ENCODE peak calls at places on chromosomes 6 and 20, in ten cellular contexts. One of them, this sample, is unnamed.

GRCh38 chr6:167703781-167704180 is 122.9 kb upstream of the AFDN start:
- DNase-seq in AG04450: no peak
- DNase-seq in fibroblast of lung: no peak
- DNase-seq in ovary: no peak
- DNase-seq in foreskin fibroblast: no peak
- DNase-seq in brain microvascular endothelial cell: no peak
- DNase-seq in upper lobe of left lung: no peak
- DNase-seq in astrocyte of the cerebellum: no peak
- DNase-seq in epithelial cell of esophagus: no peak
- DNase-seq in stomach: no peak
- DNase-seq in this sample: no peak

GRCh38 chr6:108549741-108550140 is 11.0 kb upstream of the FOXO3 start:
- DNase-seq in AG04450: no peak
- DNase-seq in fibroblast of lung: no peak
- DNase-seq in ovary: no peak
- DNase-seq in foreskin fibroblast: no peak
- DNase-seq in brain microvascular endothelial cell: peak
- DNase-seq in upper lobe of left lung: no peak
- DNase-seq in astrocyte of the cerebellum: no peak
- DNase-seq in epithelial cell of esophagus: no peak
- DNase-seq in stomach: no peak
- DNase-seq in this sample: no peak

GRCh38 chr6:26286168-26286854 is 78.7 kb upstream of the BTN3A2 start:
- DNase-seq in AG04450: no peak
- DNase-seq in fibroblast of lung: peak
- DNase-seq in ovary: peak
- DNase-seq in foreskin fibroblast: no peak
- DNase-seq in brain microvascular endothelial cell: peak
- DNase-seq in upper lobe of left lung: peak
- DNase-seq in astrocyte of the cerebellum: peak
- DNase-seq in epithelial cell of esophagus: peak
- DNase-seq in stomach: peak
- DNase-seq in this sample: no peak

GRCh38 chr6:43021270-43022047 is at the start of gene RRP36:
- DNase-seq in AG04450: no peak
- DNase-seq in fibroblast of lung: peak
- DNase-seq in ovary: peak
- DNase-seq in foreskin fibroblast: peak
- DNase-seq in brain microvascular endothelial cell: peak
- DNase-seq in upper lobe of left lung: peak
- DNase-seq in astrocyte of the cerebellum: no peak
- DNase-seq in epithelial cell of esophagus: peak
- DNase-seq in stomach: peak
- DNase-seq in this sample: peak

GRCh38 chr20:57528148-57528547 is 3.2 kb upstream of the CTCFL start:
- DNase-seq in AG04450: no peak
- DNase-seq in fibroblast of lung: no peak
- DNase-seq in ovary: no peak
- DNase-seq in foreskin fibroblast: no peak
- DNase-seq in brain microvascular endothelial cell: no peak
- DNase-seq in upper lobe of left lung: no peak
- DNase-seq in astrocyte of the cerebellum: no peak
- DNase-seq in epithelial cell of esophagus: no peak
- DNase-seq in stomach: no peak
- DNase-seq in this sample: no peak

GRCh38 chr6:163309491-163310026 is 105.0 kb upstream of the QKI start:
- DNase-seq in AG04450: no peak
- DNase-seq in fibroblast of lung: peak
- DNase-seq in ovary: no peak
- DNase-seq in foreskin fibroblast: no peak
- DNase-seq in brain microvascular endothelial cell: no peak
- DNase-seq in upper lobe of left lung: no peak
- DNase-seq in astrocyte of the cerebellum: no peak
- DNase-seq in epithelial cell of esophagus: peak
- DNase-seq in stomach: no peak
- DNase-seq in this sample: no peak

GRCh38 chr6:46648869-46649488 is 3.6 kb downstream of the CYP39A1 start:
- DNase-seq in AG04450: no peak
- DNase-seq in fibroblast of lung: no peak
- DNase-seq in ovary: no peak
- DNase-seq in foreskin fibroblast: peak
- DNase-seq in brain microvascular endothelial cell: no peak
- DNase-seq in upper lobe of left lung: no peak
- DNase-seq in astrocyte of the cerebellum: no peak
- DNase-seq in epithelial cell of esophagus: peak
- DNase-seq in stomach: no peak
- DNase-seq in this sample: no peak

GRCh38 chr6:45486739-45487138 is 109.0 kb upstream of the SUPT3H start:
- DNase-seq in AG04450: no peak
- DNase-seq in fibroblast of lung: no peak
- DNase-seq in ovary: no peak
- DNase-seq in foreskin fibroblast: no peak
- DNase-seq in brain microvascular endothelial cell: no peak
- DNase-seq in upper lobe of left lung: no peak
- DNase-seq in astrocyte of the cerebellum: no peak
- DNase-seq in epithelial cell of esophagus: no peak
- DNase-seq in stomach: no peak
- DNase-seq in this sample: no peak

GRCh38 chr6:88785478-88785877 is 177.9 kb downstream of the RNGTT start:
- DNase-seq in AG04450: no peak
- DNase-seq in fibroblast of lung: peak
- DNase-seq in ovary: no peak
- DNase-seq in foreskin fibroblast: no peak
- DNase-seq in brain microvascular endothelial cell: no peak
- DNase-seq in upper lobe of left lung: no peak
- DNase-seq in astrocyte of the cerebellum: no peak
- DNase-seq in epithelial cell of esophagus: no peak
- DNase-seq in stomach: no peak
- DNase-seq in this sample: no peak

GRCh38 chr6:140462495-140463311 is 1088.3 kb upstream of the CITED2 start:
- DNase-seq in AG04450: no peak
- DNase-seq in fibroblast of lung: peak
- DNase-seq in ovary: no peak
- DNase-seq in foreskin fibroblast: peak
- DNase-seq in brain microvascular endothelial cell: no peak
- DNase-seq in upper lobe of left lung: no peak
- DNase-seq in astrocyte of the cerebellum: no peak
- DNase-seq in epithelial cell of esophagus: peak
- DNase-seq in stomach: no peak
- DNase-seq in this sample: no peak

GRCh38 chr6:3410385-3411360 is 46.2 kb downstream of the SLC22A23 start:
- DNase-seq in AG04450: peak
- DNase-seq in fibroblast of lung: peak
- DNase-seq in ovary: no peak
- DNase-seq in foreskin fibroblast: peak
- DNase-seq in brain microvascular endothelial cell: peak
- DNase-seq in upper lobe of left lung: no peak
- DNase-seq in astrocyte of the cerebellum: peak
- DNase-seq in epithelial cell of esophagus: peak
- DNase-seq in stomach: peak
- DNase-seq in this sample: peak

GRCh38 chr6:26031595-26032386 is 55.4 kb upstream of the HFE start:
- DNase-seq in AG04450: peak
- DNase-seq in fibroblast of lung: peak
- DNase-seq in ovary: peak
- DNase-seq in foreskin fibroblast: peak
- DNase-seq in brain microvascular endothelial cell: peak
- DNase-seq in upper lobe of left lung: peak
- DNase-seq in astrocyte of the cerebellum: peak
- DNase-seq in epithelial cell of esophagus: peak
- DNase-seq in stomach: peak
- DNase-seq in this sample: peak

GRCh38 chr20:3383878-3384495 is 23.5 kb downstream of the DNAAF9 start:
- DNase-seq in AG04450: no peak
- DNase-seq in fibroblast of lung: no peak
- DNase-seq in ovary: no peak
- DNase-seq in foreskin fibroblast: no peak
- DNase-seq in brain microvascular endothelial cell: no peak
- DNase-seq in upper lobe of left lung: no peak
- DNase-seq in astrocyte of the cerebellum: no peak
- DNase-seq in epithelial cell of esophagus: no peak
- DNase-seq in stomach: no peak
- DNase-seq in this sample: no peak

GRCh38 chr20:7375905-7376304 is 564.4 kb downstream of the HAO1 start:
- DNase-seq in AG04450: no peak
- DNase-seq in fibroblast of lung: no peak
- DNase-seq in ovary: no peak
- DNase-seq in foreskin fibroblast: no peak
- DNase-seq in brain microvascular endothelial cell: no peak
- DNase-seq in upper lobe of left lung: no peak
- DNase-seq in astrocyte of the cerebellum: no peak
- DNase-seq in epithelial cell of esophagus: peak
- DNase-seq in stomach: no peak
- DNase-seq in this sample: no peak

GRCh38 chr20:21182832-21183563 is 57.1 kb downstream of the KIZ start:
- DNase-seq in AG04450: peak
- DNase-seq in fibroblast of lung: peak
- DNase-seq in ovary: no peak
- DNase-seq in foreskin fibroblast: peak
- DNase-seq in brain microvascular endothelial cell: peak
- DNase-seq in upper lobe of left lung: no peak
- DNase-seq in astrocyte of the cerebellum: peak
- DNase-seq in epithelial cell of esophagus: peak
- DNase-seq in stomach: no peak
- DNase-seq in this sample: peak

GRCh38 chr20:53621482-53622246 is 28.0 kb upstream of the ZNF217 start:
- DNase-seq in AG04450: no peak
- DNase-seq in fibroblast of lung: peak
- DNase-seq in ovary: peak
- DNase-seq in foreskin fibroblast: peak
- DNase-seq in brain microvascular endothelial cell: no peak
- DNase-seq in upper lobe of left lung: no peak
- DNase-seq in astrocyte of the cerebellum: peak
- DNase-seq in epithelial cell of esophagus: peak
- DNase-seq in stomach: peak
- DNase-seq in this sample: peak
- H3K4me3 ChIP-seq in AG04450: no peak
- H3K4me3 ChIP-seq in fibroblast of lung: no peak
- H3K4me3 ChIP-seq in ovary: no peak
- H3K4me3 ChIP-seq in foreskin fibroblast: no peak
- H3K4me3 ChIP-seq in brain microvascular endothelial cell: no peak
- H3K4me3 ChIP-seq in upper lobe of left lung: no peak
- H3K4me3 ChIP-seq in astrocyte of the cerebellum: no peak
- H3K4me3 ChIP-seq in epithelial cell of esophagus: no peak
- H3K4me3 ChIP-seq in stomach: no peak
- H3K4me3 ChIP-seq in this sample: no peak

DNA sequence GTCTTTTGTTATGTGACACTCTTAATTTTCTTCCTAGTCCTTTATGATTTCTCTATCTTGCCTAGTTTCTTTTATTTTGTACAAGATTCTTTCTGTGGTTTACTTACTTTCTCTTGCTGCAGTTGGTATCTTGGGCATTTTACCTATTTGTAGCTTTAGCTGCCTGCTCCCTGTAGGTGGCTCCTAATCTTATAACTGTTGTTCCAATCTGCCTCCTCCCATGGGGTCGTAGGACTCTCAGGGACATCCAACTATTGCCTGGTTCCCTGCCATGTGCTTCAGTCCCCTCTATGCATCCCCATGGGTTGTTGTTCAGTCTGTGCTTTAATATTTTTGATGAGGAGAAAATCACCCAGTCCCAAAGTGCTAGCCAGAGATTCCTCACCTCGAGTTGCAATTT is 31.4 kb downstream of the RIN2 start:
- DNase-seq in AG04450: no peak
- DNase-seq in fibroblast of lung: no peak
- DNase-seq in ovary: no peak
- DNase-seq in foreskin fibroblast: no peak
- DNase-seq in brain microvascular endothelial cell: no peak
- DNase-seq in upper lobe of left lung: no peak
- DNase-seq in astrocyte of the cerebellum: no peak
- DNase-seq in epithelial cell of esophagus: no peak
- DNase-seq in stomach: no peak
- DNase-seq in this sample: no peak
- TF ChIP-seq CTCF in AG04450: no peak
- TF ChIP-seq CTCF in fibroblast of lung: no peak
- TF ChIP-seq CTCF in ovary: no peak
- TF ChIP-seq CTCF in foreskin fibroblast: no peak
- TF ChIP-seq CTCF in brain microvascular endothelial cell: peak
- TF ChIP-seq CTCF in upper lobe of left lung: no peak
- TF ChIP-seq CTCF in astrocyte of the cerebellum: no peak
- TF ChIP-seq CTCF in epithelial cell of esophagus: no peak
- TF ChIP-seq CTCF in stomach: no peak
- TF ChIP-seq CTCF in this sample: no peak

DNA sequence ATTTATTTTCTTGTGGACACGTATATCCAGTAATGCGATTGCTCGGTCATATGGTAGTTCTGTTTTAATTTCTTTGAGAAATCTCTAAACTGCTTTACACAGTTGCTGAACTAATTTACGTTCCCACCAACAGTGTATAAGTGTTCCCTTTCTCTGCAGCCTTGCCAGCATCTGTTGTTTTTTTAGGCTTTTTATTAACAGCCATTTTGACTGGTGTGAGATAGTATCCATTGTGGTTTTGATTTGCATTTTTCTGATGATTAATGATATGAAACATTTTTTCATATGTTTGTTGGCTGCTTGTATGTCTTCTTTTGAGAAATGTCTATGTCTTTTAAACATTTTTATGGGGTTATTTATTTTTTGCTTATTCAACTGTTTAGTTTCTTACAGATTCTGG is 196.7 kb downstream of the MOXD1 start:
- DNase-seq in AG04450: no peak
- DNase-seq in fibroblast of lung: peak
- DNase-seq in ovary: no peak
- DNase-seq in foreskin fibroblast: no peak
- DNase-seq in brain microvascular endothelial cell: no peak
- DNase-seq in upper lobe of left lung: no peak
- DNase-seq in astrocyte of the cerebellum: no peak
- DNase-seq in epithelial cell of esophagus: no peak
- DNase-seq in stomach: no peak
- DNase-seq in this sample: no peak
- H3K4me3 ChIP-seq in AG04450: no peak
- H3K4me3 ChIP-seq in fibroblast of lung: no peak
- H3K4me3 ChIP-seq in ovary: no peak
- H3K4me3 ChIP-seq in foreskin fibroblast: no peak
- H3K4me3 ChIP-seq in brain microvascular endothelial cell: no peak
- H3K4me3 ChIP-seq in upper lobe of left lung: no peak
- H3K4me3 ChIP-seq in astrocyte of the cerebellum: no peak
- H3K4me3 ChIP-seq in epithelial cell of esophagus: no peak
- H3K4me3 ChIP-seq in stomach: no peak
- H3K4me3 ChIP-seq in this sample: no peak

DNA sequence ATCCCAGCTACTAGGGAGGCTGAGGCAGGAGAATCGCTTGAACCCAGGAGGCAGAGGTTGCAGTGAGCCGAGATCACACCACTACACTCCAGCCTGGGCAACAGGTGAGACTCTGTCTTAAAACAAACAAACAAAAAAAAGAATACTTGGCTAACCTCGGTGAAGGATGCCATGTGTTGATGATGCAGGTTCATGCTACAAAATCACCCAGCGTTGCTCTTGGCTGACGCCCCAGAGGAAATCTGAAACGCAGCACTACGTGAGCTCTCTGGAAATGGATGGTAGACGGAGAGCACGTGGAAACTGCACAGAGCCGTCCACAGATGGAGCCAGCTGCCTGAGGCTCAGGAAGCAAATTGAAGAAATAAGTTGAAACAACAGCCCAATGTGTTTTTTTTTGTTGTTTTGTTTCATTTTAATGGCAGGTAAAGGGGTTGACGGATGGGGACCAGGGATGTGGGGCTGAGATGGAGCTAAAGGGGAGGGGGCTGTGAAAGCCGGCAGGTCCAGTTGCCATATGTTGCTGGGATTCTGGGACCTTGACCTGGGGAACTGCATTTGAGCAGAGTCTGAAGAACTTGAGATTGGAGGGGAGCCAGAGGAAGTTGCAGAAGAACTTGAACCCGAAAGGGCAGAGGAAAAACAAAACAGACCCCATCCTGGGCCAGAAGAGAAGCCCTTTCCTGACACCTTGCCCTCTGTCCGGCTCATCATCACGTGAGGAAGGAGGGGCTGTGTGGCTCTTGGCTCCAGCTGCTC is 12.8 kb upstream of the MANBAL start:
- DNase-seq in AG04450: peak
- DNase-seq in fibroblast of lung: peak
- DNase-seq in ovary: peak
- DNase-seq in foreskin fibroblast: peak
- DNase-seq in brain microvascular endothelial cell: peak
- DNase-seq in upper lobe of left lung: no peak
- DNase-seq in astrocyte of the cerebellum: peak
- DNase-seq in epithelial cell of esophagus: peak
- DNase-seq in stomach: peak
- DNase-seq in this sample: peak
- TF ChIP-seq CTCF in AG04450: peak
- TF ChIP-seq CTCF in fibroblast of lung: peak
- TF ChIP-seq CTCF in ovary: peak
- TF ChIP-seq CTCF in foreskin fibroblast: peak
- TF ChIP-seq CTCF in brain microvascular endothelial cell: peak
- TF ChIP-seq CTCF in upper lobe of left lung: no peak
- TF ChIP-seq CTCF in astrocyte of the cerebellum: peak
- TF ChIP-seq CTCF in epithelial cell of esophagus: peak
- TF ChIP-seq CTCF in stomach: peak
- TF ChIP-seq CTCF in this sample: peak